ENCODE peak calls at places on chromosomes 11 and 22, in seven cellular contexts. F, Z, V, R, T, N and C are unnamed samples.
A peak's percentile ranks its signal among the peaks of the same experiment; 100 is the strongest.

GRCh38 chr11:80846979-80847378 is 1406.1 kb upstream of the TENM4 start:
- DNase-seq in F (no peak), Z (no peak), V (no peak), R (no peak), T (no peak), N (no peak), C (no peak)

GRCh38 chr11:30203850-30204249 is 27.0 kb upstream of the FSHB start:
- DNase-seq in F (no peak), Z (no peak), V (no peak), R (no peak), T (no peak), N (no peak), C (no peak)

GRCh38 chr22:38240734-38241252 is 32.0 kb downstream of the TMEM184B start:
- DNase-seq in F (no peak), Z (peak; percentile 76), V (no peak), R (no peak), T (peak; percentile 95), N (no peak), C (no peak)

GRCh38 chr22:33438273-33438672 is 380.1 kb upstream of the SYN3 start:
- DNase-seq in F (no peak), Z (no peak), V (no peak), R (no peak), T (peak; percentile 86), N (no peak), C (peak; percentile 97)

GRCh38 chr11:7154881-7155344 is 66.1 kb downstream of the RBMXL2 start:
- DNase-seq in F (peak; percentile 3), Z (no peak), V (no peak), R (no peak), T (no peak), N (no peak), C (no peak)

GRCh38 chr11:103109818-103110388 is 677 bp downstream of the DYNC2H1 start:
- DNase-seq in F (no peak), Z (no peak), V (no peak), R (no peak), T (no peak), N (no peak), C (no peak)

GRCh38 chr22:45552017-45552411 is 49.3 kb downstream of the FBLN1 start:
- DNase-seq in F (no peak), Z (no peak), V (no peak), R (peak; percentile 22), T (no peak), N (peak; percentile 61), C (no peak)

GRCh38 chr11:2928605-2929510 is at the start of gene PHLDA2:
- DNase-seq in F (peak; percentile 39), Z (peak; percentile 74), V (peak; percentile 72), R (peak; percentile 67), T (no peak), N (peak; percentile 39), C (no peak)

GRCh38 chr11:122695076-122695620 is 39.6 kb downstream of the UBASH3B start:
- DNase-seq in F (no peak), Z (no peak), V (no peak), R (no peak), T (no peak), N (no peak), C (no peak)

GRCh38 chr11:92149996-92150395 is 74.6 kb upstream of the FAT3 start:
- DNase-seq in F (no peak), Z (no peak), V (no peak), R (no peak), T (peak; percentile 32), N (no peak), C (no peak)

GRCh38 chr11:16818284-16818683 is 79.8 kb downstream of the C11orf58 start:
- DNase-seq in F (no peak), Z (no peak), V (no peak), R (no peak), T (no peak), N (no peak), C (no peak)

DNA sequence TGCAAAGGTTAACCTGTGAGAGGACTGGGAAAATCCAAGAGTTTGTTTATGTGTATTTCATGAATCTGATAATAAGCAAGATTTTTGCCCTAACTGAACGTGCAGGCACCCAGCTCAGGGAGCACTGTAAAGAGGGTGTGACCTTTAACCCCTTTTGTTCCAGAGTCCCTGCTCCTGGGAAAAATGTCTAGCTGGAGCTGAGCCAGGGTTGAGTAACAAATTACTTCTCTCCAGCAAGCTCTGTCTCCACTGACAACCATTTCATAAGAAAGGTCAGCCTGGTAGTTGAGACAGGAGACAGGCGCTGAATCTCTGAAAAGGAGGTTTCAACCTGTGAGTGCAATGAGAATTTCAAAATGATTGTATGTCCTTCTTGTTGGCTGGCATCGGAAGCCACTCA is 156.3 kb upstream of the NARS2 start:
- DNase-seq in F (no peak), Z (peak; percentile 56), V (no peak), R (no peak), T (no peak), N (no peak), C (no peak)
- H3K27ac ChIP-seq in F (no peak overlapping the region), Z (no peak overlapping the region), V (no peak overlapping the region), R (no peak overlapping the region), T (no peak overlapping the region), N (no peak overlapping the region), C (no peak overlapping the region)

DNA sequence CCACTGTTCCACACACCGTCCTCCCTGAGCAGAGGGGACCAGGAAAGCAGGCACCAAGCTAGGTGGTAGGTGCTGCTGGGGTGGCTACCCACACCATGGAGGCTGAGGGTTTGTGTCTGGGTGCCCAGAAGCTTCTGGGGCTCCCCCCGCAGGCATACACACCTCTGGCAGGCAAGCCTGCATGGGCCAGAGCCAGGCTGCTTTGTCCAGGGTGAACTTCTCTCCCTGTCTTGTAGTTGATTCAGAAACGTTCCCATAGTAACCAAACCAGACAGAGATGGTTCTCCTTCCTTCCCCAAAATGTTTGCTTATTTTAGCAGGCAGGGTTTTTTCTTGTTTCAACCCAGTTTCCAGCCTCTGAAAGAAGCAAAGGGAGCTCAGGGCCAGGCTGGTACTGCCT is 40.9 kb upstream of the SUSD2 start:
- DNase-seq in F (no peak), Z (no peak), V (peak; percentile 61), R (no peak), T (no peak), N (no peak), C (no peak)
- H3K27ac ChIP-seq in F (no peak overlapping the region), Z (peak overlapping the region; percentile 47), V (peak overlapping the region; percentile 44), R (no peak overlapping the region), T (no peak overlapping the region), N (no peak overlapping the region), C (no peak overlapping the region)

DNA sequence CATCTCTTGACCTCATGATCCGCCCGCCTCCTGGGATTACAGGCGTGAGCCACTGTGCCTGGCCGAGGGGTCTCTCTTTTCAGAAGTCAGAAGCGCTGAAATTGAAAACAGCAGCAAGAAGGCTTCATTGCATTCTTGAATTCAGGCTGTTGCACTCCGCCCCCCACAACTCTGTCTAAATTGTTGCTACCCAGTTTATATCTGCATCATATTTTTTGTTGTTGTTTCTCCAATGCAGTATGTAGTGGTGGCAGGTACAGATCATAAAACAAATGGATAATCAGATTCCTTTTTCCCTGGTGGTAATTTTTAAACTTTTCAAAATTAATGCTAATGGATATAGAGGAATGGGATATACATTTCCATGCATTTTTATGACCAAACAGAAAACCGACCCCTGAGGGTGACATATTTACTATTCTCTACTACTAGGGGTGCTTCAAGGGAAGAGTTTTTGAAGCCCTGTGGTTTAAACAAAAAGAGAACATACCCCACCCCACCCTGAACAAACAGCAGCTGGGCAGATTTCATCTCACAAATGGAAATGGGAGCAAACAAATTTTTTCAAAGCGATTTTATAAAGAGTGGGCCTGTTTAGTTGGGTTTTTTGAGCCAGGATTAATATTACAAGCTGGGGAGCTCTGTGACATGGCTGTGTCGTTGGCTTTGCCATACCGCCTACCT is 16.1 kb upstream of the TMA7B start:
- DNase-seq in F (no peak), Z (no peak), V (no peak), R (no peak), T (no peak), N (no peak), C (no peak)
- H3K27ac ChIP-seq in F (no peak overlapping the region), Z (peak overlapping the region; percentile 37), V (no peak overlapping the region), R (no peak overlapping the region), T (no peak overlapping the region), N (no peak overlapping the region), C (no peak overlapping the region)

GRCh38 chr22:39527481-39527961 is 5.0 kb downstream of the RPS19BP1 start:
- DNase-seq in F (no peak), Z (peak; percentile 79), V (peak; percentile 50), R (no peak), T (peak; percentile 75), N (no peak), C (no peak)
- H3K27ac ChIP-seq in F (no peak overlapping the region), Z (peak overlapping the region; percentile 50), V (no peak overlapping the region), R (no peak overlapping the region), T (peak overlapping the region; percentile 19), N (no peak overlapping the region), C (peak overlapping the region; percentile 50)

DNA sequence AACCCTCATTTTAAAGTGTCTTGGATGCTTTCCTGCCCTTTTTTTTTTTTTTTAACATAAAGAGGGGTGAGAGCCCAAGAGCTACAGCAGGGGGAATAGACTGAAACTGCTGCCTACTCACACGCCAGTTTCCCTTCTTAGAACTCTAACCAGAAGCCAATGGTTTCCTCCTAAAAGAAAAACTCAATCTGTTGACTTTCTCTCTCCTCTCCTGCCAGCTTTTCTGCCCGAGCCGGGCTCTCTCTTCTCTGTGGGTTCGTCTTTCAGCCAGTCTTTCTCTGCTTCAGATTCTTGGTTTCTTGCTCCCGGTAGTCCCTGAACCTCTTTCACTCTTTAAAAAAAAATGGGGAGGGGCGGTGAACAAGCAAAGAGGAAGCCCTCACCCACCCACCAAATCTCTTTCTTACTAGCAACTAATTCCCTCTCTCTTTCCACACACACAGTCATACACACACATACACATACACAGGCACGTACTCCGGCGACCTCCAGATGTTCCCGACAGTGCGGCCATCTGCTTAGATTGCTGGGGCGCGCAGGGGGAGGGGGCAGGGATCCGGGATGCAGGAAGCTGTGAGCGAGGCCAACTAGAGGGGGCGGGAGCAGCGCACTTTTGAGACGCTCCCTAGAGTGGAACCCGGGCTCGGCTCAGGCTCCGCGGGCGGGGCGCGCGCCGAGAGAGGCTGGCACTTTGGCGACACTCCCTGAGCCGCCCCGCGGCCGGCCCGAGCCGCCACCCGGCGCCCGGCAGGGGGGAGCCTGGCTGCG is 446 bp upstream of the TSKU start:
- DNase-seq in F (peak; percentile 90), Z (peak; percentile 90), V (peak; percentile 85), R (peak; percentile 91), T (peak; percentile 77), N (peak; percentile 92), C (peak; percentile 59)
- H3K27ac ChIP-seq in F (peak overlapping the region; percentile 75), Z (peak overlapping the region; percentile 91), V (peak overlapping the region; percentile 87), R (peak overlapping the region; percentile 70), T (peak overlapping the region; percentile 85), N (peak overlapping the region; percentile 99), C (peak overlapping the region; percentile 90)

DNA sequence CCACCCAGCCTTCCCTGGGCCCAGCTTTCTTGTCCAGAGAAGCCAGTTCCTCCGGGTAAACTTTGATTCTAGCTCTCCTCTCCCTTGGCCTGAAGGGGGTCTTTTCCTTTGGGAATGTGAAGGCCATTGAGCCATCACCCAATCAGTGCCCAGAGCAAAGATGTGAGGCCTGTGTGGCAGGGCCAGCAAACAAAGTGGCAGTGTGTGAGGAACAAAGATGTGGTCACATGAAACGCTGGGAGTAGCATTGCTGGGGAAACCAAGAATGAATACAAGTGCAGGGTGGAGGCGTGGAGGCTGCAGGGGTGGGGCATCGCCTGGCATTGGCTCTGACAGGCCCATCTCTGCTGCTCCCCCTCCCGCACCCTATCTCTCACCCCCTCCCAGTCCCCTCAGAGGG is 91.9 kb upstream of the BID start:
- DNase-seq in F (no peak), Z (no peak), V (no peak), R (no peak), T (no peak), N (no peak), C (no peak)
- H3K27ac ChIP-seq in F (no peak overlapping the region), Z (no peak overlapping the region), V (no peak overlapping the region), R (no peak overlapping the region), T (no peak overlapping the region), N (no peak overlapping the region), C (no peak overlapping the region)